ENCODE peak calls at places on chromosomes 11 and 22, in seven cellular contexts. One of them, this sample, is unnamed.

GRCh38 chr11:129267716-129268115 is 75.6 kb upstream of the ARHGAP32 start:
- DNase-seq in PC-3: no peak
- DNase-seq in T-helper 17 cell: no peak
- DNase-seq in NCI-H2171: no peak
- DNase-seq in activated CD4-positive, alpha-beta T cell treated with anti-CD3 and anti-CD28 coated beads, Interleukin-2, amount 50 U/mL, for 48 hours: no peak
- DNase-seq in transverse colon: no peak
- DNase-seq in central memory CD4-positive, alpha-beta T cell: no peak
- DNase-seq in this sample: no peak

GRCh38 chr11:65036931-65037330 is 4.1 kb upstream of the SAC3D1 start:
- DNase-seq in activated CD4-positive, alpha-beta T cell treated with anti-CD3 and anti-CD28 coated beads, Interleukin-2, amount 50 U/mL, for 48 hours: no peak
- DNase-seq in T-helper 17 cell: no peak
- DNase-seq in central memory CD4-positive, alpha-beta T cell: no peak
- DNase-seq in NCI-H2171: no peak
- DNase-seq in transverse colon: peak
- DNase-seq in PC-3: peak
- DNase-seq in this sample: no peak

GRCh38 chr22:27397948-27398330 is 403.6 kb downstream of the MN1 start:
- DNase-seq in activated CD4-positive, alpha-beta T cell treated with anti-CD3 and anti-CD28 coated beads, Interleukin-2, amount 50 U/mL, for 48 hours: no peak
- DNase-seq in PC-3: no peak
- DNase-seq in T-helper 17 cell: no peak
- DNase-seq in central memory CD4-positive, alpha-beta T cell: no peak
- DNase-seq in NCI-H2171: no peak
- DNase-seq in transverse colon: peak
- DNase-seq in this sample: no peak

GRCh38 chr11:120884290-120885020 is 139.4 kb upstream of the TBCEL start:
- DNase-seq in NCI-H2171: no peak
- DNase-seq in central memory CD4-positive, alpha-beta T cell: no peak
- DNase-seq in T-helper 17 cell: no peak
- DNase-seq in PC-3: no peak
- DNase-seq in activated CD4-positive, alpha-beta T cell treated with anti-CD3 and anti-CD28 coated beads, Interleukin-2, amount 50 U/mL, for 48 hours: no peak
- DNase-seq in transverse colon: no peak
- DNase-seq in this sample: no peak

GRCh38 chr11:20201231-20201630 is 41.0 kb upstream of the DBX1 start:
- DNase-seq in central memory CD4-positive, alpha-beta T cell: no peak
- DNase-seq in transverse colon: no peak
- DNase-seq in activated CD4-positive, alpha-beta T cell treated with anti-CD3 and anti-CD28 coated beads, Interleukin-2, amount 50 U/mL, for 48 hours: no peak
- DNase-seq in NCI-H2171: no peak
- DNase-seq in PC-3: no peak
- DNase-seq in T-helper 17 cell: no peak
- DNase-seq in this sample: no peak

GRCh38 chr22:22870577-22871398 is 16.8 kb upstream of the IGLL5 start:
- DNase-seq in PC-3: peak
- DNase-seq in central memory CD4-positive, alpha-beta T cell: no peak
- DNase-seq in T-helper 17 cell: no peak
- DNase-seq in activated CD4-positive, alpha-beta T cell treated with anti-CD3 and anti-CD28 coated beads, Interleukin-2, amount 50 U/mL, for 48 hours: no peak
- DNase-seq in transverse colon: no peak
- DNase-seq in NCI-H2171: no peak
- DNase-seq in this sample: peak

GRCh38 chr11:46253258-46254134 is 24.0 kb upstream of the CREB3L1 start:
- DNase-seq in transverse colon: no peak
- DNase-seq in NCI-H2171: no peak
- DNase-seq in PC-3: no peak
- DNase-seq in central memory CD4-positive, alpha-beta T cell: no peak
- DNase-seq in T-helper 17 cell: no peak
- DNase-seq in activated CD4-positive, alpha-beta T cell treated with anti-CD3 and anti-CD28 coated beads, Interleukin-2, amount 50 U/mL, for 48 hours: no peak
- DNase-seq in this sample: no peak

GRCh38 chr11:17572359-17572690 is 25.3 kb downstream of the OTOG start:
- DNase-seq in PC-3: no peak
- DNase-seq in transverse colon: no peak
- DNase-seq in activated CD4-positive, alpha-beta T cell treated with anti-CD3 and anti-CD28 coated beads, Interleukin-2, amount 50 U/mL, for 48 hours: no peak
- DNase-seq in central memory CD4-positive, alpha-beta T cell: no peak
- DNase-seq in NCI-H2171: no peak
- DNase-seq in T-helper 17 cell: no peak
- DNase-seq in this sample: no peak

GRCh38 chr11:7278314-7278917 is 26.7 kb downstream of the SYT9 start:
- DNase-seq in activated CD4-positive, alpha-beta T cell treated with anti-CD3 and anti-CD28 coated beads, Interleukin-2, amount 50 U/mL, for 48 hours: no peak
- DNase-seq in central memory CD4-positive, alpha-beta T cell: no peak
- DNase-seq in T-helper 17 cell: no peak
- DNase-seq in transverse colon: no peak
- DNase-seq in PC-3: peak
- DNase-seq in NCI-H2171: no peak
- DNase-seq in this sample: peak

GRCh38 chr11:91248199-91248807 is 976.3 kb upstream of the FAT3 start:
- DNase-seq in NCI-H2171: peak
- DNase-seq in transverse colon: no peak
- DNase-seq in activated CD4-positive, alpha-beta T cell treated with anti-CD3 and anti-CD28 coated beads, Interleukin-2, amount 50 U/mL, for 48 hours: peak
- DNase-seq in central memory CD4-positive, alpha-beta T cell: no peak
- DNase-seq in PC-3: peak
- DNase-seq in T-helper 17 cell: no peak
- DNase-seq in this sample: peak

GRCh38 chr11:86488553-86488952 is 113.9 kb downstream of the CCDC81 start:
- DNase-seq in NCI-H2171: peak
- DNase-seq in central memory CD4-positive, alpha-beta T cell: no peak
- DNase-seq in T-helper 17 cell: no peak
- DNase-seq in PC-3: no peak
- DNase-seq in activated CD4-positive, alpha-beta T cell treated with anti-CD3 and anti-CD28 coated beads, Interleukin-2, amount 50 U/mL, for 48 hours: no peak
- DNase-seq in transverse colon: no peak
- DNase-seq in this sample: peak

GRCh38 chr11:33742249-33742851 is 6.1 kb upstream of the CD59 start:
- DNase-seq in transverse colon: no peak
- DNase-seq in activated CD4-positive, alpha-beta T cell treated with anti-CD3 and anti-CD28 coated beads, Interleukin-2, amount 50 U/mL, for 48 hours: no peak
- DNase-seq in central memory CD4-positive, alpha-beta T cell: peak
- DNase-seq in NCI-H2171: peak
- DNase-seq in T-helper 17 cell: no peak
- DNase-seq in PC-3: peak
- DNase-seq in this sample: peak

GRCh38 chr11:2789331-2789730 is 89.5 kb upstream of the KCNQ1OT1 start:
- DNase-seq in PC-3: no peak
- DNase-seq in NCI-H2171: no peak
- DNase-seq in central memory CD4-positive, alpha-beta T cell: no peak
- DNase-seq in activated CD4-positive, alpha-beta T cell treated with anti-CD3 and anti-CD28 coated beads, Interleukin-2, amount 50 U/mL, for 48 hours: no peak
- DNase-seq in transverse colon: no peak
- DNase-seq in T-helper 17 cell: no peak
- DNase-seq in this sample: no peak

GRCh38 chr11:103773059-103773458 is 263.4 kb upstream of the DDI1 start:
- DNase-seq in PC-3: no peak
- DNase-seq in transverse colon: no peak
- DNase-seq in central memory CD4-positive, alpha-beta T cell: no peak
- DNase-seq in activated CD4-positive, alpha-beta T cell treated with anti-CD3 and anti-CD28 coated beads, Interleukin-2, amount 50 U/mL, for 48 hours: no peak
- DNase-seq in NCI-H2171: no peak
- DNase-seq in T-helper 17 cell: no peak
- DNase-seq in this sample: no peak

GRCh38 chr22:45225732-45226560 is 14.7 kb downstream of the KIAA0930 start:
- DNase-seq in transverse colon: peak
- DNase-seq in T-helper 17 cell: no peak
- DNase-seq in activated CD4-positive, alpha-beta T cell treated with anti-CD3 and anti-CD28 coated beads, Interleukin-2, amount 50 U/mL, for 48 hours: no peak
- DNase-seq in PC-3: no peak
- DNase-seq in central memory CD4-positive, alpha-beta T cell: no peak
- DNase-seq in NCI-H2171: no peak
- DNase-seq in this sample: no peak

GRCh38 chr11:110065189-110065588 is 28.0 kb upstream of the ZC3H12C start:
- DNase-seq in T-helper 17 cell: no peak
- DNase-seq in transverse colon: no peak
- DNase-seq in PC-3: peak
- DNase-seq in NCI-H2171: peak
- DNase-seq in central memory CD4-positive, alpha-beta T cell: no peak
- DNase-seq in activated CD4-positive, alpha-beta T cell treated with anti-CD3 and anti-CD28 coated beads, Interleukin-2, amount 50 U/mL, for 48 hours: no peak
- DNase-seq in this sample: peak

GRCh38 chr22:24155597-24156145 is 25.6 kb upstream of the SUSD2 start:
- DNase-seq in transverse colon: peak
- DNase-seq in PC-3: peak
- DNase-seq in central memory CD4-positive, alpha-beta T cell: no peak
- DNase-seq in T-helper 17 cell: no peak
- DNase-seq in NCI-H2171: no peak
- DNase-seq in activated CD4-positive, alpha-beta T cell treated with anti-CD3 and anti-CD28 coated beads, Interleukin-2, amount 50 U/mL, for 48 hours: peak
- DNase-seq in this sample: peak

GRCh38 chr11:3087821-3088800 is 30.9 kb upstream of the CARS1 start:
- DNase-seq in central memory CD4-positive, alpha-beta T cell: no peak
- DNase-seq in NCI-H2171: no peak
- DNase-seq in T-helper 17 cell: no peak
- DNase-seq in transverse colon: no peak
- DNase-seq in activated CD4-positive, alpha-beta T cell treated with anti-CD3 and anti-CD28 coated beads, Interleukin-2, amount 50 U/mL, for 48 hours: no peak
- DNase-seq in PC-3: peak
- DNase-seq in this sample: no peak

GRCh38 chr22:31350410-31350863 is 4.3 kb upstream of the PATZ1 start:
- DNase-seq in PC-3: no peak
- DNase-seq in NCI-H2171: peak
- DNase-seq in T-helper 17 cell: no peak
- DNase-seq in central memory CD4-positive, alpha-beta T cell: no peak
- DNase-seq in activated CD4-positive, alpha-beta T cell treated with anti-CD3 and anti-CD28 coated beads, Interleukin-2, amount 50 U/mL, for 48 hours: no peak
- DNase-seq in transverse colon: peak
- DNase-seq in this sample: peak

GRCh38 chr11:122198291-122198983 is 82.4 kb upstream of the BLID start:
- DNase-seq in central memory CD4-positive, alpha-beta T cell: no peak
- DNase-seq in NCI-H2171: no peak
- DNase-seq in PC-3: peak
- DNase-seq in transverse colon: no peak
- DNase-seq in T-helper 17 cell: no peak
- DNase-seq in activated CD4-positive, alpha-beta T cell treated with anti-CD3 and anti-CD28 coated beads, Interleukin-2, amount 50 U/mL, for 48 hours: no peak
- DNase-seq in this sample: no peak

GRCh38 chr11:128587415-128587814 is at the start of gene ETS1:
- DNase-seq in NCI-H2171: no peak
- DNase-seq in activated CD4-positive, alpha-beta T cell treated with anti-CD3 and anti-CD28 coated beads, Interleukin-2, amount 50 U/mL, for 48 hours: no peak
- DNase-seq in central memory CD4-positive, alpha-beta T cell: no peak
- DNase-seq in PC-3: peak
- DNase-seq in transverse colon: no peak
- DNase-seq in T-helper 17 cell: no peak
- DNase-seq in this sample: no peak